ENCODE peak calls at places on chromosome 1, in six cellular contexts. One of them, this sample, is unnamed.

GRCh38 chr1:1560178-1560577 is 14.5 kb downstream of the SSU72 start:
- DNase-seq in H1: no peak
- DNase-seq in GM12878: no peak
- DNase-seq in WTC11: no peak
- DNase-seq in K562: no peak
- DNase-seq in HepG2: no peak
- DNase-seq in this sample: no peak

GRCh38 chr1:207282496-207283380 is 38.7 kb upstream of the CD55 start:
- DNase-seq in H1: no peak
- DNase-seq in GM12878: no peak
- DNase-seq in WTC11: no peak
- DNase-seq in K562: no peak
- DNase-seq in HepG2: no peak
- DNase-seq in this sample: no peak

GRCh38 chr1:210647406-210648333 is 319.0 kb downstream of the HHAT start:
- DNase-seq in H1: no peak
- DNase-seq in GM12878: no peak
- DNase-seq in WTC11: no peak
- DNase-seq in K562: no peak
- DNase-seq in HepG2: no peak
- DNase-seq in this sample: no peak

GRCh38 chr1:57304591-57304990 is 119.3 kb downstream of the DAB1 start:
- DNase-seq in H1: no peak
- DNase-seq in GM12878: no peak
- DNase-seq in WTC11: no peak
- DNase-seq in K562: no peak
- DNase-seq in HepG2: no peak
- DNase-seq in this sample: no peak

GRCh38 chr1:232183802-232184201 is 446.1 kb downstream of the SIPA1L2 start:
- DNase-seq in H1: no peak
- DNase-seq in GM12878: no peak
- DNase-seq in WTC11: no peak
- DNase-seq in K562: no peak
- DNase-seq in HepG2: no peak
- DNase-seq in this sample: no peak

GRCh38 chr1:230801441-230801840 is 54.3 kb downstream of the CAPN9 start:
- DNase-seq in H1: no peak
- DNase-seq in GM12878: no peak
- DNase-seq in WTC11: no peak
- DNase-seq in K562: no peak
- DNase-seq in HepG2: no peak
- DNase-seq in this sample: no peak

GRCh38 chr1:27519341-27520258 is 29.6 kb upstream of the WASF2 start:
- DNase-seq in H1: no peak
- DNase-seq in GM12878: no peak
- DNase-seq in WTC11: no peak
- DNase-seq in K562: no peak
- DNase-seq in HepG2: no peak
- DNase-seq in this sample: no peak

GRCh38 chr1:199685369-199685768 is 342.1 kb upstream of the NR5A2 start:
- DNase-seq in H1: no peak
- DNase-seq in GM12878: no peak
- DNase-seq in WTC11: no peak
- DNase-seq in K562: no peak
- DNase-seq in HepG2: peak; percentile 7
- DNase-seq in this sample: no peak

GRCh38 chr1:198155253-198155652 is 1.5 kb upstream of the NEK7 start:
- DNase-seq in H1: no peak
- DNase-seq in GM12878: no peak
- DNase-seq in WTC11: no peak
- DNase-seq in K562: no peak
- DNase-seq in HepG2: no peak
- DNase-seq in this sample: no peak

GRCh38 chr1:31723828-31724359 is 20.1 kb upstream of the COL16A1 start:
- DNase-seq in H1: no peak
- DNase-seq in GM12878: no peak
- DNase-seq in WTC11: peak; percentile 94
- DNase-seq in K562: peak; percentile 85
- DNase-seq in HepG2: peak; percentile 57
- DNase-seq in this sample: peak; percentile 95

GRCh38 chr1:36160949-36161485 is 5.1 kb downstream of the MAP7D1 start:
- DNase-seq in H1: no peak
- DNase-seq in GM12878: no peak
- DNase-seq in WTC11: peak; percentile 71
- DNase-seq in K562: peak; percentile 72
- DNase-seq in HepG2: no peak
- DNase-seq in this sample: peak; percentile 87

GRCh38 chr1:187336769-187337168 is 508.0 kb downstream of the PLA2G4A start:
- DNase-seq in H1: no peak
- DNase-seq in GM12878: no peak
- DNase-seq in WTC11: no peak
- DNase-seq in K562: no peak
- DNase-seq in HepG2: no peak
- DNase-seq in this sample: no peak

GRCh38 chr1:232884262-232884661 is 66.1 kb upstream of the NTPCR start:
- DNase-seq in H1: no peak
- DNase-seq in GM12878: no peak
- DNase-seq in WTC11: no peak
- DNase-seq in K562: no peak
- DNase-seq in HepG2: no peak
- DNase-seq in this sample: no peak

GRCh38 chr1:17564458-17565393 is 25.2 kb downstream of the ARHGEF10L start:
- DNase-seq in H1: no peak
- DNase-seq in GM12878: no peak
- DNase-seq in WTC11: no peak
- DNase-seq in K562: no peak
- DNase-seq in HepG2: peak; percentile 44
- DNase-seq in this sample: no peak

GRCh38 chr1:226128487-226129075 is 58.0 kb downstream of the ACBD3 start:
- DNase-seq in H1: no peak
- DNase-seq in GM12878: no peak
- DNase-seq in WTC11: no peak
- DNase-seq in K562: no peak
- DNase-seq in HepG2: peak; percentile 50
- DNase-seq in this sample: no peak

GRCh38 chr1:240030236-240030635 is 61.4 kb upstream of the FMN2 start:
- DNase-seq in H1: no peak
- DNase-seq in GM12878: no peak
- DNase-seq in WTC11: no peak
- DNase-seq in K562: no peak
- DNase-seq in HepG2: no peak
- DNase-seq in this sample: peak; percentile 3

GRCh38 chr1:208654241-208654640 is 410.1 kb upstream of the PLXNA2 start:
- DNase-seq in H1: no peak
- DNase-seq in GM12878: no peak
- DNase-seq in WTC11: peak; percentile 14
- DNase-seq in K562: peak; percentile 29
- DNase-seq in HepG2: peak; percentile 12
- DNase-seq in this sample: peak; percentile 72

GRCh38 chr1:23242414-23242813 is 25.1 kb upstream of the HTR1D start:
- DNase-seq in H1: no peak
- DNase-seq in GM12878: no peak
- DNase-seq in WTC11: no peak
- DNase-seq in K562: no peak
- DNase-seq in HepG2: no peak
- DNase-seq in this sample: no peak

GRCh38 chr1:39872698-39873097 is 10.6 kb downstream of the TRIT1 start:
- DNase-seq in H1: no peak
- DNase-seq in GM12878: no peak
- DNase-seq in WTC11: no peak
- DNase-seq in K562: no peak
- DNase-seq in HepG2: no peak
- DNase-seq in this sample: no peak

GRCh38 chr1:87902830-87903614 is 574.3 kb downstream of the LMO4 start:
- DNase-seq in H1: no peak
- DNase-seq in GM12878: no peak
- DNase-seq in WTC11: no peak
- DNase-seq in K562: peak; percentile 20
- DNase-seq in HepG2: no peak
- DNase-seq in this sample: no peak

GRCh38 chr1:33683913-33684312 is 180.0 kb upstream of the HMGB4 start:
- DNase-seq in H1: no peak
- DNase-seq in GM12878: no peak
- DNase-seq in WTC11: no peak
- DNase-seq in K562: no peak
- DNase-seq in HepG2: no peak
- DNase-seq in this sample: no peak

GRCh38 chr1:150473659-150474058 is 13.6 kb upstream of the TARS2 start:
- DNase-seq in H1: no peak
- DNase-seq in GM12878: no peak
- DNase-seq in WTC11: no peak
- DNase-seq in K562: no peak
- DNase-seq in HepG2: peak; percentile 90
- DNase-seq in this sample: peak; percentile 25
- TF ChIP-seq CREB1 in H1: no peak
- TF ChIP-seq CREB1 in GM12878: no peak
- TF ChIP-seq CREB1 in WTC11: no peak
- TF ChIP-seq CREB1 in K562: no peak
- TF ChIP-seq CREB1 in HepG2: no peak
- TF ChIP-seq CREB1 in this sample: no peak

DNA sequence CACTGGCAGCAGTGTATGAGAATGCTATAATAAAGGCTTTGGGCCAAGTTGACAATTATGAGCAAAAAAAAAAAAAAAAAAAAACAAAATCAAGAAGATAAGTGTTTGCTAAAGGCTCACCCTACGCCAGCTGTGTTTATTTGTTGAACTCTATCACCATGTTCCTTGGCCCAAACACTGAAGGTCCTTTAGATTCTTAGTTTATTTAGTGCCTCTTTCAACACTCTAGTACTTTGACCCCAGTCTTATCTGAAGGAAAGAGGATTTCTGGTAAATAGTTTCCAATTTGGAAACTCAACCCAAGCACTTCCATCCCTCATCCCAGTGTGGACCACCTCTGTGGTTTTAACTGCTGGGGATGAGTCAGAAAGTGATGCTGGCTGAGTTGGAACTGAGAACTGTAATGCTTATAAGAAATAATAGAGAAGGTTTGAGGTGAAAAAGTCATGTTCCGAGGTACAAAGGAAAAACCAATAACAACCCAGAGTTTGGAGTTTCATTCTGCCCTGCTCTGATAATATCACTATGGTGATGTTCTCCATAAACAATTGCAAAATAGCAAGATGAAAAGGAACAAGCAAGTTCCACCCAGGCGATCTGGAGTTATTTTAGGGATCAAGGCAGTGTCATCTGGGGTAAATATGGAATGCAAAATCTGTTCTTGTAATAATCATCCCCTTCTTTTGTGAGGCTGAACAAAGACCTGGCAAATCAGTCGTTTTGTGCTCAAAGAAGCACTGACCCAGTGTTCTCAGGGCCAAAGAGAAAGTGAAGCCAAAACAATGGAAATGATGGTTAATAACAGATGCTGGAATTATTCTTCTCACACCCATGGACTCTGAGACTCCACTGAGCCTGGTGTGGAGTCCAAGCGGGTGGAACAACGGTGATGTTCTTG is 19.7 kb upstream of the CAPZB start:
- DNase-seq in H1: no peak
- DNase-seq in GM12878: no peak
- DNase-seq in WTC11: no peak
- DNase-seq in K562: no peak
- DNase-seq in HepG2: no peak
- DNase-seq in this sample: no peak
- TF ChIP-seq CREB1 in H1: no peak
- TF ChIP-seq CREB1 in GM12878: no peak
- TF ChIP-seq CREB1 in WTC11: no peak
- TF ChIP-seq CREB1 in K562: no peak
- TF ChIP-seq CREB1 in HepG2: no peak
- TF ChIP-seq CREB1 in this sample: no peak

GRCh38 chr1:117213046-117213445 is 2.3 kb upstream of the VTCN1 start:
- DNase-seq in H1: no peak
- DNase-seq in GM12878: no peak
- DNase-seq in WTC11: no peak
- DNase-seq in K562: no peak
- DNase-seq in HepG2: no peak
- DNase-seq in this sample: no peak

GRCh38 chr1:117208580-117208979 is 2.1 kb downstream of the VTCN1 start:
- DNase-seq in H1: no peak
- DNase-seq in GM12878: no peak
- DNase-seq in WTC11: no peak
- DNase-seq in K562: no peak
- DNase-seq in HepG2: no peak
- DNase-seq in this sample: no peak

GRCh38 chr1:117209094-117209493 is 1.6 kb downstream of the VTCN1 start:
- DNase-seq in H1: no peak
- DNase-seq in GM12878: no peak
- DNase-seq in WTC11: no peak
- DNase-seq in K562: no peak
- DNase-seq in HepG2: no peak
- DNase-seq in this sample: no peak

GRCh38 chr1:117210386-117210785 is 341 bp downstream of the VTCN1 start:
- DNase-seq in H1: no peak
- DNase-seq in GM12878: no peak
- DNase-seq in WTC11: no peak
- DNase-seq in K562: no peak
- DNase-seq in HepG2: no peak
- DNase-seq in this sample: no peak

DNA sequence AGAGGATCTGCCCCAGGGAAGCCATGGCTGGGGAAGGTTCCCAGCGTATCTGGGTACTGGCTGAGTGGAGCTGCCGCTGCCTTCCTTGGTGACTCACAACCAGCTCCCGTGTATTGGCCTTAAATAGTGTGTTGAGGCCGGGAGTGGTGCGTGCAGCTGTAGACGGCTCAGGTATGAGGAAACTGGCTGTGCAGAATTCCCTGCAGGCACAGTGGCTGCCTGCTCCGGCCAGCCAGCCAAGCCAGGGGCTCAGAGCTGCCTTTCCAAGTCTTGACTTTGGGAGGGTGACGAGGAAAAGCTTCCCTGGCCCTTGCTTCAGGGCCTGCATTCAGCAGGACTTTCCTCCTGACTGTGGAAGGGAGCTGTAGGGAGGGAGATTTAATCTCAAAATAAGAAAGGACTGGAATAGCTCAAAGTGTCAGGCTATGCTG is at the start of gene VTCN1:
- DNase-seq in H1: no peak
- DNase-seq in GM12878: no peak
- DNase-seq in WTC11: no peak
- DNase-seq in K562: no peak
- DNase-seq in HepG2: no peak
- DNase-seq in this sample: no peak
- TF ChIP-seq CREB1 in H1: no peak
- TF ChIP-seq CREB1 in GM12878: no peak
- TF ChIP-seq CREB1 in WTC11: no peak
- TF ChIP-seq CREB1 in K562: no peak
- TF ChIP-seq CREB1 in HepG2: no peak
- TF ChIP-seq CREB1 in this sample: no peak

DNA sequence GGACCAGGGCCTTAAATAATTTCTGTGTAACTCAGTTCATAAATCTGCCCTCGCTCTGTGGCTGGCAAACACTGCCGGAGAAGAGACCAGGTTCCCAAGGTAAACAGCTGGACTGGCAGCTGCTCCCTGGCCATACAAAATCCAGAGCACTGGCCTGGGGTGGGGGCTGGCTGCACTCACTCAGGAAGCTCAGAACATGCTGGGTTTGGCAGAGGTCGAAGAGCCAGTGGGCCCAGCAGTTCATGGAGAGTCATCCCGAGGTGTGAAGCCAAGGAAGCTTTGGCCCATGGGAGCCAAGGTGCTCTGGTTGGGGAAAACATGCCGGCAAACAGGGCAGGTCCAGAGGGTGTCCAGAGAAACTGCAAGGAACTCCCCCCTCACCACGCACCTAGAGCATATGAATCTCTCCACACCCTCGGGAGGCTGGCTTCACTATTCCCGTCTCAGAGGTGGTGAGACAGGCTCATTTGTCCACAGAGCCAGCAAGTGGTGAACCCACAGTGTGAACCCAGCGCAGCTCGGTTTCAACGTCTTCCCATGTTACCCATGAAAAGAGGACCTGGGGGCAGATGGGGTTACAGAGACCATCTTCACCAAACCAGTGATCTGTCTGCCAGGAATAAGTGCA is 102.4 kb downstream of the DMRTB1 start:
- DNase-seq in H1: no peak
- DNase-seq in GM12878: no peak
- DNase-seq in WTC11: peak; percentile 4
- DNase-seq in K562: no peak
- DNase-seq in HepG2: no peak
- DNase-seq in this sample: no peak
- TF ChIP-seq CREB1 in H1: no peak
- TF ChIP-seq CREB1 in GM12878: no peak
- TF ChIP-seq CREB1 in WTC11: no peak
- TF ChIP-seq CREB1 in K562: no peak
- TF ChIP-seq CREB1 in HepG2: no peak
- TF ChIP-seq CREB1 in this sample: no peak

This sample was measured in GM23338.